ENCODE peak calls at places on chromosome 3, in four cellular contexts. T, N, X and K are unnamed samples. For H3K36me3 and H3K9me3, the result is how much of the 10 kb centered on the place peaks cover.

GRCh38 chr3:34351857-34352545 is 553.6 kb downstream of the PDCD6IP start:
- DNase-seq in N (no peak), X (no peak), T (no peak), K (no peak)

GRCh38 chr3:10725846-10726245 is 90.2 kb upstream of the SLC6A11 start:
- DNase-seq in X (no peak), N (no peak), T (no peak), K (no peak)

GRCh38 chr3:127174715-127175140 is 18.2 kb upstream of the PRR23E start:
- DNase-seq in T (no peak), N (no peak), X (no peak), K (no peak)

GRCh38 chr3:31670136-31670535 is 137.4 kb downstream of the STT3B start:
- DNase-seq in N (no peak), T (no peak), X (peak), K (no peak)

GRCh38 chr3:151315846-151316245 is 774 bp downstream of the GPR87 start:
- DNase-seq in X (no peak), T (no peak), N (no peak), K (no peak)

GRCh38 chr3:151171145-151171544 is 31.9 kb downstream of the GPR171 start:
- DNase-seq in T (peak), N (peak), X (no peak), K (no peak)

GRCh38 chr3:4977889-4978258 is 1.4 kb upstream of the BHLHE40 start:
- DNase-seq in T (no peak), N (no peak), X (no peak), K (no peak)

GRCh38 chr3:49158108-49158709 is 7.9 kb downstream of the CCDC71 start:
- DNase-seq in X (no peak), N (no peak), T (no peak), K (no peak)

GRCh38 chr3:172516318-172517214 is 6.7 kb downstream of the TNFSF10 start:
- DNase-seq in X (peak), T (peak), N (peak), K (peak)

GRCh38 chr3:197305854-197306253 is 7.4 kb upstream of the DLG1 start:
- DNase-seq in T (no peak), X (no peak), N (peak), K (no peak)

GRCh38 chr3:106824856-106825255 is 552.4 kb upstream of the CCDC54 start:
- DNase-seq in N (peak), X (peak), T (no peak), K (peak)

GRCh38 chr3:170496868-170497140 is 78.1 kb downstream of the CLDN11 start:
- DNase-seq in N (no peak), T (no peak), X (no peak), K (no peak)

GRCh38 chr3:184371570-184372018 is 6.4 kb downstream of the THPO start:
- DNase-seq in N (peak), X (peak), T (peak), K (peak)

GRCh38 chr3:61901986-61902385 is 340.6 kb downstream of the PTPRG start:
- DNase-seq in X (no peak), N (no peak), T (no peak), K (no peak)

GRCh38 chr3:132231633-132232032 is 85.6 kb upstream of the ACP3 start:
- DNase-seq in T (no peak), N (peak), X (peak), K (peak)

DNA sequence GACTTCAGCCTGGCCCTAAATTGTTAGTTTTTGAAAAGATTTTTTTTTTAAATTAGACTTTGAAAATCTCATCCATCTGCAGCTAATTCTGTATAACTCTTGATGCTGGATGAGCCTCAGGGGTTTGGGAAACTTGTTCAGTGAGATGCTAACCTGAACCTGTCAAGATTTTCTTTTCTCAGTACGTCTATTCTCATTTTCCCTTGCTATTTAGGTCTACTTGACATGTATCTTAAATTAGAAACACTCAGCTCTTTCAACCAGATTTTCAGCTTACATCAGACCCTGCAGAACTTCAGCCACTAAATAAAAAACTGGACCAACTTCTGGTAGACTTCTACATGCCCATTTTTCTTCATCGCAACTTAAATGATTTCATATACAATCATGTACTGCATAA is 61.4 kb downstream of the MFSD1 start:
- DNase-seq in X (no peak), T (no peak), N (no peak), K (no peak)
- H3K4me3 ChIP-seq in X (no peak), T (no peak), N (no peak), K (no peak)

DNA sequence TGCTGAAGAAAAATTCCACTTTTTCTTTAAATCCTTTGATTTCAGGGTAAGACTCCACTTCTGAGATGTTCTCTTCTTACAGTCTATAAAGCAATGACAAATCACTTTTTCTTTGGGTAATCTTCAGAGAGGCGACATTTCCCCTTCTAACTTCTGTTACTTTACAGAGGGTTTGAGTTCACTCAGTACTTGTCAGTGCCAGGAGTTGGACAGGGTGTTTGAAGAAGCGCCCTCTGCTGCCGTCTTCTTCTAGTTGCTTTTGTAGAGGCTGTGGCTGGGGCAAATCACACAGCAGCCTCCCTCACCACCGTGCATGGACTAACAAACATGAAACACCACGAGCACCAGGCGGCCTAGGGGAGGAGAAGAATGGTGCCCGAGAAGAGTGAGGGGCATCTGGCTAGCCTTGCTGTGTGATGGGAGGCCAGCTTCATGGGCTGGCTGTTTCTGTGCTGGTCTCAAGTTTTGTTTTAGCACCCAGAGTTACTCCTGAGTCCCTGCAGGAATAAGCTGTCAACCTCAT is at the start of gene CD80:
- DNase-seq in X (peak), N (peak), T (peak), K (peak)
- H3K36me3 ChIP-seq in X (under half), N (under half), T (under half), K (under half)

GRCh38 chr3:98402507-98402906 is 12.0 kb downstream of the OR5K3 start:
- DNase-seq in X (no peak), T (no peak), N (no peak), K (no peak)
- H3K9me3 ChIP-seq in X (under half), T (half or more), N (under half), K (under half)

GRCh38 chr3:104519468-104519867 is 847.2 kb upstream of the ALCAM start:
- DNase-seq in T (no peak), N (no peak), X (no peak), K (no peak)
- H3K4me3 ChIP-seq in T (no peak), N (no peak), X (no peak), K (no peak)